ENCODE peak calls at places on chromosomes 3 and 15, in six cellular contexts. One of them, this sample, is unnamed.

GRCh38 chr3:133254151-133254550 is 145.7 kb upstream of the BFSP2 start:
- DNase-seq in HuH-7.5: no peak
- DNase-seq in cerebellar nuclear complex: no peak
- DNase-seq in cardiac fibroblast: no peak
- DNase-seq in adrenal gland: no peak
- DNase-seq in mesendoderm: no peak
- DNase-seq in this sample: no peak

GRCh38 chr3:111774622-111775021 is 84.4 kb upstream of the PHLDB2 start:
- DNase-seq in cerebellar nuclear complex: no peak
- DNase-seq in mesendoderm: no peak
- DNase-seq in cardiac fibroblast: no peak
- DNase-seq in HuH-7.5: no peak
- DNase-seq in adrenal gland: no peak
- DNase-seq in this sample: no peak

GRCh38 chr3:47850062-47850802 is 47.3 kb downstream of the DHX30 start:
- DNase-seq in mesendoderm: peak
- DNase-seq in HuH-7.5: no peak
- DNase-seq in cerebellar nuclear complex: no peak
- DNase-seq in adrenal gland: no peak
- DNase-seq in cardiac fibroblast: peak
- DNase-seq in this sample: peak

GRCh38 chr3:101942356-101942755 is 93.0 kb downstream of the NFKBIZ start:
- DNase-seq in cerebellar nuclear complex: no peak
- DNase-seq in cardiac fibroblast: no peak
- DNase-seq in adrenal gland: no peak
- DNase-seq in HuH-7.5: no peak
- DNase-seq in mesendoderm: no peak
- DNase-seq in this sample: peak

GRCh38 chr3:192174283-192174682 is 553.1 kb downstream of the FGF12 start:
- DNase-seq in mesendoderm: no peak
- DNase-seq in cerebellar nuclear complex: no peak
- DNase-seq in cardiac fibroblast: no peak
- DNase-seq in adrenal gland: no peak
- DNase-seq in HuH-7.5: no peak
- DNase-seq in this sample: no peak

GRCh38 chr15:69624816-69625215 is 172.2 kb downstream of the RPLP1 start:
- DNase-seq in cerebellar nuclear complex: no peak
- DNase-seq in HuH-7.5: no peak
- DNase-seq in mesendoderm: no peak
- DNase-seq in cardiac fibroblast: no peak
- DNase-seq in adrenal gland: no peak
- DNase-seq in this sample: no peak

GRCh38 chr15:100983221-100983620 is 64.1 kb downstream of the LRRK1 start:
- DNase-seq in HuH-7.5: no peak
- DNase-seq in cardiac fibroblast: no peak
- DNase-seq in cerebellar nuclear complex: no peak
- DNase-seq in adrenal gland: no peak
- DNase-seq in mesendoderm: no peak
- DNase-seq in this sample: no peak

GRCh38 chr3:54213910-54214309 is 91.6 kb downstream of the CACNA2D3 start:
- DNase-seq in cerebellar nuclear complex: no peak
- DNase-seq in HuH-7.5: no peak
- DNase-seq in adrenal gland: no peak
- DNase-seq in mesendoderm: peak
- DNase-seq in cardiac fibroblast: peak
- DNase-seq in this sample: no peak

GRCh38 chr3:120561251-120562045 is 34.7 kb upstream of the NDUFB4 start:
- DNase-seq in adrenal gland: peak
- DNase-seq in cardiac fibroblast: peak
- DNase-seq in cerebellar nuclear complex: peak
- DNase-seq in HuH-7.5: peak
- DNase-seq in mesendoderm: peak
- DNase-seq in this sample: peak

GRCh38 chr15:90664650-90665287 is 52.4 kb upstream of the BLM start:
- DNase-seq in cardiac fibroblast: peak
- DNase-seq in cerebellar nuclear complex: no peak
- DNase-seq in adrenal gland: peak
- DNase-seq in mesendoderm: no peak
- DNase-seq in HuH-7.5: peak
- DNase-seq in this sample: peak

GRCh38 chr3:182165234-182165633 is 453.5 kb downstream of the SOX2 start:
- DNase-seq in cerebellar nuclear complex: no peak
- DNase-seq in adrenal gland: no peak
- DNase-seq in cardiac fibroblast: no peak
- DNase-seq in mesendoderm: no peak
- DNase-seq in HuH-7.5: no peak
- DNase-seq in this sample: no peak

GRCh38 chr15:52735231-52736089 is 54.7 kb downstream of the ONECUT1 start:
- DNase-seq in cardiac fibroblast: peak
- DNase-seq in mesendoderm: peak
- DNase-seq in HuH-7.5: peak
- DNase-seq in adrenal gland: peak
- DNase-seq in cerebellar nuclear complex: peak
- DNase-seq in this sample: peak

GRCh38 chr3:139455855-139456254 is 20.5 kb downstream of the RBP2 start:
- DNase-seq in cardiac fibroblast: no peak
- DNase-seq in cerebellar nuclear complex: no peak
- DNase-seq in adrenal gland: no peak
- DNase-seq in HuH-7.5: no peak
- DNase-seq in mesendoderm: peak
- DNase-seq in this sample: peak

GRCh38 chr3:140176526-140176925 is 241.5 kb downstream of the CLSTN2 start:
- DNase-seq in adrenal gland: no peak
- DNase-seq in cardiac fibroblast: peak
- DNase-seq in mesendoderm: no peak
- DNase-seq in cerebellar nuclear complex: no peak
- DNase-seq in HuH-7.5: no peak
- DNase-seq in this sample: no peak

GRCh38 chr3:16102905-16103364 is 71.5 kb upstream of the GALNT15 start:
- DNase-seq in adrenal gland: no peak
- DNase-seq in mesendoderm: no peak
- DNase-seq in cardiac fibroblast: peak
- DNase-seq in cerebellar nuclear complex: no peak
- DNase-seq in HuH-7.5: no peak
- DNase-seq in this sample: peak

GRCh38 chr3:166444756-166445155 is 607.5 kb upstream of the BCHE start:
- DNase-seq in HuH-7.5: no peak
- DNase-seq in cerebellar nuclear complex: no peak
- DNase-seq in adrenal gland: no peak
- DNase-seq in mesendoderm: no peak
- DNase-seq in cardiac fibroblast: no peak
- DNase-seq in this sample: no peak

GRCh38 chr3:107663266-107663665 is 140.5 kb downstream of the BBX start:
- DNase-seq in HuH-7.5: no peak
- DNase-seq in cardiac fibroblast: no peak
- DNase-seq in adrenal gland: no peak
- DNase-seq in cerebellar nuclear complex: no peak
- DNase-seq in mesendoderm: no peak
- DNase-seq in this sample: no peak

GRCh38 chr15:48559270-48559669 is 86.2 kb downstream of the FBN1 start:
- DNase-seq in mesendoderm: peak
- DNase-seq in cardiac fibroblast: peak
- DNase-seq in HuH-7.5: no peak
- DNase-seq in cerebellar nuclear complex: no peak
- DNase-seq in adrenal gland: peak
- DNase-seq in this sample: no peak

GRCh38 chr3:149042766-149043386 is 43.5 kb downstream of the HLTF start:
- DNase-seq in cerebellar nuclear complex: no peak
- DNase-seq in mesendoderm: no peak
- DNase-seq in adrenal gland: no peak
- DNase-seq in HuH-7.5: no peak
- DNase-seq in cardiac fibroblast: peak
- DNase-seq in this sample: peak

GRCh38 chr3:129485681-129486056 is 42.8 kb upstream of the RHO start:
- DNase-seq in adrenal gland: peak
- DNase-seq in cerebellar nuclear complex: no peak
- DNase-seq in mesendoderm: peak
- DNase-seq in HuH-7.5: peak
- DNase-seq in cardiac fibroblast: peak
- DNase-seq in this sample: no peak

GRCh38 chr3:160129459-160130061 is 95.7 kb upstream of the C3orf80 start:
- DNase-seq in cerebellar nuclear complex: no peak
- DNase-seq in HuH-7.5: no peak
- DNase-seq in cardiac fibroblast: peak
- DNase-seq in mesendoderm: no peak
- DNase-seq in adrenal gland: no peak
- DNase-seq in this sample: peak

GRCh38 chr3:151443583-151443982 is 17.3 kb downstream of the IGSF10 start:
- DNase-seq in mesendoderm: peak
- DNase-seq in cerebellar nuclear complex: no peak
- DNase-seq in HuH-7.5: no peak
- DNase-seq in adrenal gland: no peak
- DNase-seq in cardiac fibroblast: no peak
- DNase-seq in this sample: peak

GRCh38 chr3:135991621-135992020 is 26.1 kb downstream of the PPP2R3A start:
- DNase-seq in mesendoderm: no peak
- DNase-seq in cerebellar nuclear complex: no peak
- DNase-seq in adrenal gland: no peak
- DNase-seq in cardiac fibroblast: no peak
- DNase-seq in HuH-7.5: no peak
- DNase-seq in this sample: no peak

GRCh38 chr15:81897011-81897677 is 148.7 kb downstream of the MEX3B start:
- DNase-seq in adrenal gland: no peak
- DNase-seq in HuH-7.5: no peak
- DNase-seq in cardiac fibroblast: peak
- DNase-seq in cerebellar nuclear complex: no peak
- DNase-seq in mesendoderm: no peak
- DNase-seq in this sample: peak